ENCODE peak calls at places on chromosome X, in six cellular contexts. X is effector memory CD8-positive, alpha-beta T cell; L is GM12865; Y is fibroblast of the conjunctiva; P is nucleus accumbens; T is naive thymus-derived CD8-positive, alpha-beta T cell. R is an unnamed sample.

GRCh38 chrX:149630681-149631292 is 805 bp downstream of the TMEM185A start:
- DNase-seq in X (no peak), L (no peak), Y (no peak), P (no peak), T (no peak), R (peak)

GRCh38 chrX:36414056-36414455 is 494.5 kb downstream of the CFAP47 start:
- DNase-seq in X (no peak), L (no peak), Y (no peak), P (no peak), T (no peak), R (no peak)

GRCh38 chrX:40104649-40105015 is 6.9 kb upstream of the BCOR start:
- DNase-seq in X (no peak), L (peak), Y (no peak), P (no peak), T (no peak), R (peak)

GRCh38 chrX:40663880-40664630 is 16.7 kb upstream of the CXorf38 start:
- DNase-seq in X (no peak), L (no peak), Y (no peak), P (peak), T (no peak), R (no peak)

GRCh38 chrX:115472131-115472530 is 88.8 kb upstream of the PLS3 start:
- DNase-seq in X (no peak), L (no peak), Y (no peak), P (no peak), T (no peak), R (no peak)

GRCh38 chrX:138938003-138938402 is 226.5 kb upstream of the FGF13 start:
- DNase-seq in X (no peak), L (no peak), Y (no peak), P (no peak), T (no peak), R (no peak)

GRCh38 chrX:49276671-49277519 is 7.3 kb downstream of the PPP1R3F start:
- DNase-seq in X (no peak), L (no peak), Y (no peak), P (no peak), T (no peak), R (no peak)

GRCh38 chrX:16695079-16695676 is 17.3 kb downstream of the CTPS2 start:
- DNase-seq in X (peak), L (peak), Y (peak), P (peak), T (peak), R (peak)

GRCh38 chrX:40471965-40472648 is 108.7 kb upstream of the ATP6AP2 start:
- DNase-seq in X (no peak), L (peak), Y (peak), P (peak), T (peak), R (peak)

GRCh38 chrX:38816158-38816557 is 14.9 kb downstream of the MID1IP1 start:
- DNase-seq in X (no peak), L (no peak), Y (no peak), P (no peak), T (peak), R (peak)

GRCh38 chrX:1481636-1482529 is 29.2 kb upstream of the ASMTL start:
- DNase-seq in X (peak), L (peak), Y (peak), P (no peak), T (peak), R (peak)

GRCh38 chrX:154967603-154968002 is 54.9 kb downstream of the F8 start:
- DNase-seq in X (no peak), L (no peak), Y (no peak), P (no peak), T (no peak), R (no peak)

GRCh38 chrX:28847423-28847822 is 260.2 kb downstream of the IL1RAPL1 start:
- DNase-seq in X (no peak), L (no peak), Y (no peak), P (peak), T (no peak), R (no peak)

R was measured in stimulated activated naive CD8-positive, alpha-beta T cell treated with anti-CD3 and anti-CD28 coated beads, Interleukin-15, Interleukin-2, amounts not matched to agents 100 U/mL and 50 U/mL, for 24 hours.